ENCODE peak calls at places on chromosomes 11 and 22, in nine cellular contexts. C is GM23338, Y is neural progenitor cell, K is cardiac muscle cell, Q is fibroblast of mammary gland, E is OCI-LY7, Z is BJ, H is BE2C, F is cardiac fibroblast. X is an unnamed sample.

GRCh38 chr22:47173535-47174021 is 411.1 kb downstream of the TBC1D22A start:
- DNase-seq in Y (no peak), H (no peak), Q (no peak), F (no peak), K (no peak), E (no peak), Z (no peak), C (no peak), X (no peak)

GRCh38 chr11:76197332-76197731 is 9.0 kb downstream of the WNT11 start:
- DNase-seq in Q (no peak), E (no peak), H (no peak), Z (no peak), C (no peak), K (no peak), Y (no peak), F (no peak), X (no peak)

GRCh38 chr11:76978818-76979217 is 55.4 kb upstream of the B3GNT6 start:
- DNase-seq in K (no peak), H (no peak), Q (no peak), E (no peak), C (no peak), Z (no peak), F (no peak), Y (no peak), X (no peak)

GRCh38 chr11:120339394-120339890 is 3.2 kb downstream of the ARHGEF12 start:
- DNase-seq in Y (peak; percentile 19), Z (no peak), Q (peak; percentile 35), F (peak; percentile 52), K (peak; percentile 69), H (peak; percentile 48), C (peak; percentile 9), E (no peak), X (no peak)

GRCh38 chr11:118084247-118084646 is 2.5 kb downstream of the SMIM35 start:
- DNase-seq in F (peak; percentile 5), C (no peak), Q (peak; percentile 10), Y (no peak), Z (no peak), E (no peak), H (no peak), K (peak; percentile 55), X (no peak)

GRCh38 chr22:27152883-27153282 is 495.5 kb downstream of the MIAT start:
- DNase-seq in Z (no peak), Y (no peak), E (no peak), F (no peak), Q (no peak), H (no peak), K (no peak), C (no peak), X (no peak)

GRCh38 chr11:117201906-117202305 is 2.7 kb downstream of the TAGLN start:
- DNase-seq in E (no peak), C (no peak), F (peak; percentile 60), Z (no peak), K (no peak), H (no peak), Q (peak; percentile 43), Y (no peak), X (no peak)

GRCh38 chr22:35258144-35258988 is 1.1 kb downstream of the HMGXB4 start:
- DNase-seq in Q (peak; percentile 24), F (peak; percentile 22), K (peak; percentile 30), E (peak; percentile 47), Z (no peak), Y (peak; percentile 85), C (peak; percentile 75), H (peak; percentile 16), X (no peak)

GRCh38 chr22:30880847-30881246 is 87.7 kb downstream of the MORC2 start:
- DNase-seq in Q (no peak), Y (no peak), Z (no peak), E (no peak), K (no peak), C (no peak), H (no peak), F (no peak), X (no peak)

GRCh38 chr22:30882974-30883533 is 85.5 kb downstream of the MORC2 start:
- DNase-seq in K (no peak), C (no peak), F (no peak), Z (no peak), Y (no peak), E (no peak), H (no peak), Q (no peak), X (no peak)

GRCh38 chr22:30883586-30884145 is 84.9 kb downstream of the MORC2 start:
- DNase-seq in E (no peak), C (no peak), Y (no peak), Z (no peak), Q (no peak), F (no peak), H (no peak), K (no peak), X (no peak)

GRCh38 chr22:30881361-30882180 is 87.0 kb downstream of the MORC2 start:
- DNase-seq in F (no peak), C (peak; percentile 17), Q (no peak), Y (peak; percentile 88), Z (no peak), H (peak; percentile 63), K (peak; percentile 81), E (no peak), X (no peak)

GRCh38 chr22:30882181-30882771 is 86.3 kb downstream of the MORC2 start:
- DNase-seq in K (no peak), Y (no peak), F (no peak), E (no peak), Z (no peak), H (no peak), C (no peak), Q (no peak), X (no peak)
- H3K4me3 ChIP-seq in K (no peak overlapping the region), Y (no peak overlapping the region), F (no peak overlapping the region), E (no peak overlapping the region), Z (no peak overlapping the region), H (no peak overlapping the region), C (no peak overlapping the region), Q (no peak overlapping the region), X (no peak overlapping the region)

GRCh38 chr11:64861227-64861970 is 16.9 kb upstream of the CDC42BPG start:
- DNase-seq in K (no peak), Y (no peak), H (no peak), Q (no peak), E (peak; percentile 75), F (no peak), C (no peak), Z (no peak), X (no peak)

GRCh38 chr11:64856382-64857227 is 12.2 kb upstream of the CDC42BPG start:
- DNase-seq in C (no peak), K (no peak), F (peak; percentile 94), Y (no peak), Z (no peak), H (peak; percentile 90), E (no peak), Q (peak; percentile 90), X (no peak)

GRCh38 chr11:64859542-64860414 is 15.3 kb upstream of the CDC42BPG start:
- DNase-seq in H (no peak), E (peak; percentile 85), Y (no peak), Z (no peak), C (no peak), Q (no peak), K (no peak), F (no peak), X (no peak)

GRCh38 chr11:64857485-64857884 is 13.0 kb upstream of the CDC42BPG start:
- DNase-seq in H (no peak), K (no peak), C (no peak), F (no peak), Q (no peak), Y (no peak), Z (no peak), E (no peak), X (no peak)

DNA sequence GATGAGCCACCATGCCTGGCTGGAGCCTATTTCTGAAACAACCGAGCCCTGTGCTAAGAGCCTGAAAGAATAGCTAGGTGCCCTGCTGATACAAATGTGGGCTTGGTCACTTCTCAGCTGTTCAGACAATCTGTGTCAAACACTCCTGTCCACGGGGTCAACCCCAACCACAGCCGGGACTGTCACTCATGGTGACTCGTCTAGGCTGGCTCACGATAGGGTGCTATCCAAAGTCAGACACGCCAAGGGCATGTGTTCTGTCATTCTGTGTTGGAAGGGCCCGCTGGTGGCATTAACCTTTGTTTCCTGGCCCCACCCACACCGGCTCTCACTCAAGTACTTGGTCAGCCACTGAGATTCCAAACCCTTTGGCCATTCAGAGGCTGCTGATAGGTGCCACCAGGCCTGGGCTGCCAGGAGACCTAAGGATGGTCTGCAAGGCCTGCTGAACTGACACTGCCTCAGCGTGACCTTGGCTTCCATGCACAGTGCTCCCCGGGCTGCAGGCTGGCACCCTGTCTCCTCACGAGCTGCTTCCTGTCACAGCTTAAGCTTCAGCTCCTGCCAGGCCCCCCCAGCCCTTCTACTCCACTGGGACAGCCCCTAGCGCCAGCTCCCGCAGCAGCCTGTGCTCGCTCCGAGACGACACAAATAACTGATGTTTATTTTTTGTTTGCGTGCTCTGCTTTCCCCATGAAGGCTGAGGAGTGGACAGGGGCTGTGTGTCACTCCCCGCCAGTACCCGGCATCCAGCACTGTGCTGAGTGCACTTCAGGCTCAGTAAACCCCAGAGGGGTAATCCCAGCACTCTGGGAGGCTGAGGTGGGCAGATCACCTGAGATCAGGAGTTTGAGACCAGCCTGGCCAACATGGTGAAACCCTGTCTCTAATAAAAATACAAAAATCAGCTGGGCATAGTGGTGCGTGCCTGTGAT is 14.3 kb upstream of the CDC42BPG start:
- DNase-seq in K (no peak), C (no peak), H (no peak), Z (no peak), E (peak; percentile 68), Y (no peak), F (no peak), Q (no peak), X (peak; percentile 67)
- H3K4me3 ChIP-seq in K (no peak overlapping the region), C (no peak overlapping the region), H (no peak overlapping the region), Z (no peak overlapping the region), E (peak overlapping the region; percentile 47), Y (no peak overlapping the region), F (no peak overlapping the region), Q (no peak overlapping the region), X (peak overlapping the region; percentile 47)

DNA sequence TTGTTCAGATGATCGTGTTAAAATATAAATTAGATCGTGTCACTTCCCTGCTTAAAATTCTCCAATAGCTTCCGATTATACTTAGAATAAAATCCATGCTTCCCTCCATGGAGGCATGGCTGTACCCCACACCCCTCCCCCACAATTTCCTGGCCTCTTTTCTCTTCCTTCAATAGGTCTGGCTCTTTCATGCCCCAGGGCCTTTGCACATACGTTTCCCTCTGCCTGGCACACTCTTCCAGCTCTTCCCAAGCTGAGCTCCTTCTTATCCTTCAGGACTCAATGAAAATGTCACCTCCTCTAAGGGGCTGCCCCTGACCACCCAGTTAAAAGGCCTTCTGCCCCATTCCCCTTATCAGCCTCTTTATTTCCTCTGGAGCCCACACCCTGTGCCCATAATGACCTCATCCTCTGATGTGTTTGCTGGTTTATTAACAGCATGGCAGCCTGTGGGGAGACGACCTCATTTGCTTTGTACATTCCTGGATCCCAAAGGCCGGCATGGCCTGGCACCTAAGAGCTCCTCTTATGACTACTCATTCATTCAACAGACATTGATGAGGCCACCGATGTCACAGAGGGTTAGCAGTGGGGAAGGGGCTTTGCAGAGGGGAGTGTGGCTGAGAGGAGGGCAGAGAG is 9.0 kb upstream of the FLRT1 start:
- DNase-seq in K (no peak), E (no peak), Z (no peak), C (no peak), F (no peak), H (no peak), Y (no peak), Q (no peak), X (no peak)
- H3K4me3 ChIP-seq in K (no peak overlapping the region), E (no peak overlapping the region), Z (no peak overlapping the region), C (no peak overlapping the region), F (no peak overlapping the region), H (no peak overlapping the region), Y (no peak overlapping the region), Q (no peak overlapping the region), X (no peak overlapping the region)

DNA sequence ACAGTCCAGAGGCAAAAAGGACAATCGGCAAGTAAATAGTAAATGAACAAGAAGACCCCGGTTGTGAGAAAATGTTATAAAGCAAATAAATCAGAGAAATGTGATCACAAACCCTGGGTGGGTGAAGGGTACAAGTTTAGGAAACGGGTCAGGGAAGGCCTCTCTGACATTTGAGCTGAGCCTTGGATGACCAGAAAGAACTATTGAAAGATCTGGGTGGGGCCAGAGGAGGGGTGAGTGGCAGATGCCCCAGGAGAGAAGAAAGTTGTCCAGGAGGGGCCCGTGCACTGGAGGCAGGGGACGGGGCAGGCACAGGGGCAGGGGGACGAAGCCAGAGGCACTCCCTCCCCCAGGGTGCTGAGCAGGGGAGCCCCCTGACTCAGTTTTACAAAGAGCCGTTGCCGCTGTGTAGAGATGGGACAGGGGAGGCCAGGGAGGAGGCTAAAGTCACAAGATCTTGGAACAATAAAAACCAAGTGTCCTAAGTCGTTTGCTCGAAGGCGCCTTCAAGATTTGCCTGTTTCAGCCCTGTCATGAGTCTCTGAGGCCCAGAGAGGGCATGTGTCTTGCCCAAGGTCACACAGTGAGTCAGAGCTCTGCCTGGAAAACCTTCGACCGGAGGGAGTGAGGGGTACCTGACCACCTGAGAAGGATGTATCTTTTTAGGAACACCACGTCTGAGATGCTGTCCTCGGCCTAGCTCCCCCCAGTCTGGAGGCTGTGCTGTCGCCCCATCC is 10.8 kb upstream of the PDGFB start:
- DNase-seq in K (no peak), E (no peak), Q (no peak), H (no peak), F (no peak), Y (no peak), C (no peak), Z (no peak), X (no peak)
- H3K4me3 ChIP-seq in K (no peak overlapping the region), E (no peak overlapping the region), Q (no peak overlapping the region), H (no peak overlapping the region), F (no peak overlapping the region), Y (no peak overlapping the region), C (no peak overlapping the region), Z (no peak overlapping the region), X (no peak overlapping the region)